ENCODE peak calls at places on chromosome X, in seven cellular contexts. L is H1, H is SK-N-SH, D is HCT116, E is HepG2, C is GM12878, P is K562. B is an unnamed sample.

GRCh38 chrX:65644621-65645287 is 22.7 kb upstream of the MSN start:
- DNase-seq in L (no peak), H (peak), D (peak), E (no peak), C (no peak), P (peak), B (no peak)

GRCh38 chrX:52359614-52360232 is 9.1 kb upstream of the XAGE2 start:
- DNase-seq in L (no peak), H (no peak), D (no peak), E (no peak), C (no peak), P (peak), B (no peak)

GRCh38 chrX:14027511-14028019 is 2.1 kb downstream of the GEMIN8 start:
- DNase-seq in L (no peak), H (no peak), D (no peak), E (peak), C (peak), P (peak), B (no peak)

GRCh38 chrX:97498093-97498492 is 614.4 kb downstream of the RPA4 start:
- DNase-seq in L (no peak), H (no peak), D (no peak), E (no peak), C (no peak), P (no peak), B (no peak)

GRCh38 chrX:115409551-115409950 is 120.0 kb downstream of the LUZP4 start:
- DNase-seq in L (no peak), H (no peak), D (no peak), E (no peak), C (no peak), P (no peak), B (no peak)

GRCh38 chrX:130552444-130553073 is 150.8 kb downstream of the RBMX2 start:
- DNase-seq in L (no peak), H (no peak), D (no peak), E (no peak), C (no peak), P (no peak), B (no peak)

GRCh38 chrX:1581132-1581531 is 10.3 kb upstream of the AKAP17A start:
- DNase-seq in L (peak), H (peak), D (no peak), E (peak), C (no peak), P (peak), B (peak)

GRCh38 chrX:106038625-106039024 is at the start of gene SERPINA7:
- DNase-seq in L (no peak), H (no peak), D (no peak), E (peak), C (no peak), P (no peak), B (no peak)

GRCh38 chrX:46957299-46957698 is 45.1 kb downstream of the JADE3 start:
- DNase-seq in L (no peak), H (no peak), D (no peak), E (no peak), C (no peak), P (no peak), B (no peak)

GRCh38 chrX:100410083-100410590 is at the start of gene PCDH19:
- DNase-seq in L (peak), H (peak), D (no peak), E (no peak), C (no peak), P (no peak), B (peak)

GRCh38 chrX:100409316-100410082 is 574 bp downstream of the PCDH19 start:
- DNase-seq in L (no peak), H (peak), D (no peak), E (no peak), C (no peak), P (no peak), B (peak)

GRCh38 chrX:100411802-100412333 is 1.8 kb upstream of the PCDH19 start:
- DNase-seq in L (no peak), H (no peak), D (no peak), E (no peak), C (no peak), P (no peak), B (no peak)

GRCh38 chrX:100410901-100411801 is 1.1 kb upstream of the PCDH19 start:
- DNase-seq in L (peak), H (peak), D (no peak), E (no peak), C (no peak), P (no peak), B (no peak)

DNA sequence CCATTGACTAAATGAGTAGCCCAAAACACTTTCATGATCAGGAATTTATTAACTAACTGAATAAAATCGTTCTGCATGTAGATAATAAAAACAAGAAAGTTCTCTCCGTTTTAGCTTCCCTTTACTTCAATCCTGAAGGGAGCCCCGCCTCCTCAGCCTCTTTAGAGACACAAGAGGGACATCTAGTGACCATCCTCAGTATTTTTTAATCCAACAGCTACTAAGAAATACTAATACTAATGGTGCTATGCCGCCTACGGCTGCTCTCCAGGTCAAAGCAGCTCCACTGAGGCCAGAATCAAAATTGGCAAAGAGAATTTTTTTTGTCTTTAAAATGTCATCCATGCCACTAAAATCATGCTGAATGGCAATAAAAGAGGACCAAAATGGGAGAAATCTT is 3.2 kb upstream of the PCDH19 start:
- DNase-seq in L (no peak), H (peak), D (no peak), E (peak), C (peak), P (peak), B (peak)
- TF ChIP-seq JUND in L (no peak), H (no peak), D (no peak), E (no peak), C (no peak), P (no peak), B (no peak)

DNA sequence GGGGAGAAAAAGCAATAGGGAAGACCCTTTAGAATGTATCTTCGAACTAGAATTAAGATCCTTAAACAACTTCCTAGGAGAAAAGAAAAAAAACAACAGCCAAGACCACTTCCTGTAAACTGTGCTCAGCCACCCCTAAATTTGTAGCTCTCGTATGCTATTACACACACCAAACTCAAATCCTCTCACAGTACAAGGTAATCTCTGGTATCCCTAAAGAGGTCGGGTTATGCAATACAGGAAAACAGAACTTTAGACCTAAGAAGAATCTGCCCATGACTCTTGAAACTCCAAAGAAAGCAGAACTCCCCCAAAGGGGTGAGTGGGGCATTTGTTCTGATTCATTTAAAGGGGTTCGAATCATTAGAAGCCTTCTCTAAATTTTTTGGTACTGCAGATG is 170.9 kb upstream of the CASK start:
- DNase-seq in L (no peak), H (no peak), D (no peak), E (no peak), C (no peak), P (no peak), B (no peak)
- TF ChIP-seq JUND in L (no peak), H (no peak), D (no peak), E (no peak), C (no peak), P (no peak), B (no peak)

GRCh38 chrX:100880368-100880767 is 6.2 kb upstream of the NOX1 start:
- DNase-seq in L (no peak), H (no peak), D (no peak), E (no peak), C (no peak), P (no peak), B (no peak)

GRCh38 chrX:100883654-100884053 is 9.5 kb upstream of the NOX1 start:
- DNase-seq in L (no peak), H (no peak), D (no peak), E (peak), C (no peak), P (no peak), B (no peak)
- TF ChIP-seq JUND in L (no peak), H (no peak), D (no peak), E (no peak), C (no peak), P (no peak), B (no peak)

GRCh38 chrX:71128915-71129765 is 10.7 kb downstream of the MED12 start:
- DNase-seq in L (peak), H (peak), D (no peak), E (peak), C (no peak), P (peak), B (peak)
- TF ChIP-seq JUND in L (no peak), H (no peak), D (no peak), E (no peak), C (no peak), P (no peak), B (no peak)

B was measured in T47D.